ENCODE peak calls at places on chromosomes 3 and 15, in nine cellular contexts. I is OCI-LY7; S is left colon; L is posterior vena cava; A is stimulated activated CD8-positive, alpha-beta memory T cell treated with anti-CD3 and anti-CD28 coated beads, Interleukin-7, amount 100 ng/mL, for 24 hours; J is activated CD8-positive, alpha-beta memory T cell treated with anti-CD3 and anti-CD28 coated beads for 4 hours; G is hippocampal formation; H is NCI-H460; N is stimulated activated CD4-positive, alpha-beta T cell treated with anti-CD3 and anti-CD28 coated beads, Interleukin-2, amount 100 ng/mL, for 24 hours. O is an unnamed sample.

GRCh38 chr3:46359748-46360509 is 6.0 kb downstream of the CCR2 start:
- DNase-seq in S (no peak), L (no peak), H (no peak), I (no peak), G (no peak), A (no peak), N (no peak), J (no peak), O (no peak)

GRCh38 chr15:70308011-70308761 is 210.5 kb upstream of the TLE3 start:
- DNase-seq in H (no peak), A (no peak), I (no peak), N (no peak), S (no peak), J (no peak), L (no peak), G (no peak), O (no peak)

GRCh38 chr3:126293370-126294082 is 63.7 kb downstream of the KLF15 start:
- DNase-seq in H (no peak), J (no peak), A (no peak), N (no peak), I (no peak), L (no peak), G (no peak), S (no peak), O (no peak)

GRCh38 chr3:3801510-3801841 is 2.2 kb downstream of the LRRN1 start:
- DNase-seq in H (no peak), N (no peak), S (no peak), I (no peak), L (no peak), G (no peak), J (no peak), A (no peak), O (no peak)

GRCh38 chr3:179794355-179794754 is 141.5 kb downstream of the USP13 start:
- DNase-seq in N (no peak), J (no peak), A (no peak), H (no peak), S (no peak), L (no peak), I (no peak), G (no peak), O (no peak)

GRCh38 chr3:64300790-64301423 is 75.6 kb upstream of the PRICKLE2 start:
- DNase-seq in A (no peak), N (no peak), L (no peak), S (no peak), G (no peak), I (no peak), H (no peak), J (no peak), O (no peak)

GRCh38 chr3:68560728-68561127 is 371.6 kb downstream of the TAFA4 start:
- DNase-seq in S (no peak), N (no peak), L (no peak), J (no peak), I (no peak), A (no peak), G (no peak), H (no peak), O (no peak)

GRCh38 chr3:44108481-44108880 is 133.2 kb upstream of the TOPAZ1 start:
- DNase-seq in A (no peak), S (no peak), H (no peak), J (no peak), L (no peak), G (no peak), N (no peak), I (no peak), O (no peak)

GRCh38 chr3:95048564-95048963 is 985.7 kb downstream of the NSUN3 start:
- DNase-seq in L (no peak), H (no peak), S (no peak), G (no peak), J (no peak), N (no peak), A (no peak), I (no peak), O (no peak)

GRCh38 chr15:27127834-27128570 is 157.0 kb downstream of the GABRG3 start:
- DNase-seq in S (no peak), G (no peak), I (no peak), N (no peak), L (no peak), J (no peak), A (no peak), H (no peak), O (no peak)

GRCh38 chr3:116140100-116140689 is 305.1 kb downstream of the LSAMP start:
- DNase-seq in S (no peak), H (peak), A (no peak), I (peak), L (no peak), N (no peak), J (no peak), G (no peak), O (no peak)

GRCh38 chr15:92968926-92969664 is 69.0 kb downstream of the CHD2 start:
- DNase-seq in L (no peak), I (no peak), H (no peak), N (no peak), S (no peak), G (no peak), J (no peak), A (no peak), O (no peak)

GRCh38 chr3:126678691-126679317 is 23.9 kb upstream of the TXNRD3 start:
- DNase-seq in G (no peak), I (peak), H (no peak), J (no peak), N (peak), L (no peak), A (no peak), S (peak), O (no peak)

GRCh38 chr15:59315914-59316428 is 56.7 kb downstream of the MYO1E start:
- DNase-seq in J (no peak), L (no peak), S (no peak), G (no peak), N (no peak), I (no peak), H (no peak), A (no peak), O (no peak)

GRCh38 chr3:156389151-156389760 is 165.7 kb downstream of the SSR3 start:
- DNase-seq in G (no peak), A (no peak), H (no peak), S (no peak), L (no peak), I (no peak), J (no peak), N (no peak), O (no peak)

O was measured in omental fat pad.